ENCODE peak calls at places on chromosomes 4 and X, in six cellular contexts. One of them, this sample, is unnamed.

GRCh38 chr4:9997881-9998280 is 23.4 kb downstream of the SLC2A9 start:
- DNase-seq in Caco-2: no peak
- DNase-seq in AG04450: no peak
- DNase-seq in AG10803: peak
- DNase-seq in fibroblast of lung: peak
- DNase-seq in mesothelial cell of epicardium: no peak
- DNase-seq in this sample: no peak

GRCh38 chr4:98796986-98797385 is 131.9 kb downstream of the EIF4E start:
- DNase-seq in Caco-2: no peak
- DNase-seq in AG04450: no peak
- DNase-seq in AG10803: no peak
- DNase-seq in fibroblast of lung: no peak
- DNase-seq in mesothelial cell of epicardium: no peak
- DNase-seq in this sample: no peak

GRCh38 chr4:45946699-45947098 is 177.2 kb downstream of the GABRG1 start:
- DNase-seq in Caco-2: no peak
- DNase-seq in AG04450: no peak
- DNase-seq in AG10803: no peak
- DNase-seq in fibroblast of lung: no peak
- DNase-seq in mesothelial cell of epicardium: no peak
- DNase-seq in this sample: no peak

GRCh38 chr4:41406051-41406516 is 131.9 kb upstream of the LIMCH1 start:
- DNase-seq in Caco-2: peak
- DNase-seq in AG04450: no peak
- DNase-seq in AG10803: no peak
- DNase-seq in fibroblast of lung: no peak
- DNase-seq in mesothelial cell of epicardium: no peak
- DNase-seq in this sample: no peak

GRCh38 chrX:139429913-139430312 is 100.6 kb upstream of the F9 start:
- DNase-seq in Caco-2: peak
- DNase-seq in AG04450: no peak
- DNase-seq in AG10803: peak
- DNase-seq in fibroblast of lung: peak
- DNase-seq in mesothelial cell of epicardium: no peak
- DNase-seq in this sample: no peak

GRCh38 chr4:67659065-67659464 is 41.9 kb downstream of the UBA6 start:
- DNase-seq in Caco-2: no peak
- DNase-seq in AG04450: no peak
- DNase-seq in AG10803: no peak
- DNase-seq in fibroblast of lung: no peak
- DNase-seq in mesothelial cell of epicardium: no peak
- DNase-seq in this sample: no peak

GRCh38 chr4:18932940-18933339 is 911.4 kb upstream of the LCORL start:
- DNase-seq in Caco-2: no peak
- DNase-seq in AG04450: no peak
- DNase-seq in AG10803: no peak
- DNase-seq in fibroblast of lung: no peak
- DNase-seq in mesothelial cell of epicardium: no peak
- DNase-seq in this sample: no peak

GRCh38 chr4:35342833-35343232 is 901.5 kb downstream of the ARAP2 start:
- DNase-seq in Caco-2: no peak
- DNase-seq in AG04450: no peak
- DNase-seq in AG10803: no peak
- DNase-seq in fibroblast of lung: no peak
- DNase-seq in mesothelial cell of epicardium: no peak
- DNase-seq in this sample: no peak

GRCh38 chr4:19615086-19615689 is 636.5 kb upstream of the SLIT2 start:
- DNase-seq in Caco-2: no peak
- DNase-seq in AG04450: no peak
- DNase-seq in AG10803: no peak
- DNase-seq in fibroblast of lung: peak
- DNase-seq in mesothelial cell of epicardium: no peak
- DNase-seq in this sample: no peak

GRCh38 chr4:134219043-134219442 is 17.5 kb upstream of the PABPC4L start:
- DNase-seq in Caco-2: no peak
- DNase-seq in AG04450: no peak
- DNase-seq in AG10803: no peak
- DNase-seq in fibroblast of lung: no peak
- DNase-seq in mesothelial cell of epicardium: no peak
- DNase-seq in this sample: no peak

GRCh38 chr4:41209187-41209586 is 5.2 kb downstream of the APBB2 start:
- DNase-seq in Caco-2: no peak
- DNase-seq in AG04450: no peak
- DNase-seq in AG10803: peak
- DNase-seq in fibroblast of lung: peak
- DNase-seq in mesothelial cell of epicardium: no peak
- DNase-seq in this sample: no peak

GRCh38 chr4:7546809-7547367 is 112.2 kb upstream of the PSAPL1 start:
- DNase-seq in Caco-2: no peak
- DNase-seq in AG04450: peak
- DNase-seq in AG10803: peak
- DNase-seq in fibroblast of lung: peak
- DNase-seq in mesothelial cell of epicardium: no peak
- DNase-seq in this sample: no peak

GRCh38 chrX:13200398-13200797 is 119.5 kb downstream of the ATXN3L start:
- DNase-seq in Caco-2: no peak
- DNase-seq in AG04450: no peak
- DNase-seq in AG10803: no peak
- DNase-seq in fibroblast of lung: no peak
- DNase-seq in mesothelial cell of epicardium: no peak
- DNase-seq in this sample: no peak

GRCh38 chr4:40916880-40917279 is 167.1 kb downstream of the NSUN7 start:
- DNase-seq in Caco-2: peak
- DNase-seq in AG04450: no peak
- DNase-seq in AG10803: peak
- DNase-seq in fibroblast of lung: no peak
- DNase-seq in mesothelial cell of epicardium: no peak
- DNase-seq in this sample: no peak

GRCh38 chrX:2587146-2587545 is 86.4 kb upstream of the DHRSX start:
- DNase-seq in Caco-2: no peak
- DNase-seq in AG04450: no peak
- DNase-seq in AG10803: no peak
- DNase-seq in fibroblast of lung: no peak
- DNase-seq in mesothelial cell of epicardium: no peak
- DNase-seq in this sample: no peak

GRCh38 chrX:150897371-150898319 is 823 bp downstream of the CD99L2 start:
- DNase-seq in Caco-2: no peak
- DNase-seq in AG04450: no peak
- DNase-seq in AG10803: peak
- DNase-seq in fibroblast of lung: peak
- DNase-seq in mesothelial cell of epicardium: no peak
- DNase-seq in this sample: peak

GRCh38 chrX:27815209-27815608 is 7.4 kb downstream of the MAGEB10 start:
- DNase-seq in Caco-2: no peak
- DNase-seq in AG04450: peak
- DNase-seq in AG10803: no peak
- DNase-seq in fibroblast of lung: peak
- DNase-seq in mesothelial cell of epicardium: no peak
- DNase-seq in this sample: no peak

GRCh38 chrX:38215141-38215540 is 5.5 kb downstream of the SRPX start:
- DNase-seq in Caco-2: no peak
- DNase-seq in AG04450: no peak
- DNase-seq in AG10803: peak
- DNase-seq in fibroblast of lung: peak
- DNase-seq in mesothelial cell of epicardium: no peak
- DNase-seq in this sample: no peak

GRCh38 chrX:39843318-39843717 is 254.4 kb downstream of the BCOR start:
- DNase-seq in Caco-2: no peak
- DNase-seq in AG04450: no peak
- DNase-seq in AG10803: no peak
- DNase-seq in fibroblast of lung: no peak
- DNase-seq in mesothelial cell of epicardium: no peak
- DNase-seq in this sample: no peak

GRCh38 chr4:184406915-184407314 is 67.4 kb downstream of the IRF2 start:
- DNase-seq in Caco-2: no peak
- DNase-seq in AG04450: no peak
- DNase-seq in AG10803: no peak
- DNase-seq in fibroblast of lung: no peak
- DNase-seq in mesothelial cell of epicardium: no peak
- DNase-seq in this sample: no peak

GRCh38 chr4:13171292-13172057 is 312.7 kb downstream of the RAB28 start:
- DNase-seq in Caco-2: no peak
- DNase-seq in AG04450: no peak
- DNase-seq in AG10803: no peak
- DNase-seq in fibroblast of lung: no peak
- DNase-seq in mesothelial cell of epicardium: no peak
- DNase-seq in this sample: no peak

GRCh38 chrX:10939384-10939783 is 171.7 kb upstream of the HCCS start:
- DNase-seq in Caco-2: peak
- DNase-seq in AG04450: no peak
- DNase-seq in AG10803: no peak
- DNase-seq in fibroblast of lung: peak
- DNase-seq in mesothelial cell of epicardium: no peak
- DNase-seq in this sample: no peak

GRCh38 chrX:78357342-78358055 is 30.1 kb upstream of the CYSLTR1 start:
- DNase-seq in Caco-2: no peak
- DNase-seq in AG04450: no peak
- DNase-seq in AG10803: no peak
- DNase-seq in fibroblast of lung: no peak
- DNase-seq in mesothelial cell of epicardium: no peak
- DNase-seq in this sample: no peak
- TF ChIP-seq CTCF in Caco-2: no peak
- TF ChIP-seq CTCF in AG04450: no peak
- TF ChIP-seq CTCF in AG10803: no peak
- TF ChIP-seq CTCF in fibroblast of lung: no peak
- TF ChIP-seq CTCF in mesothelial cell of epicardium: no peak
- TF ChIP-seq CTCF in this sample: no peak

GRCh38 chr4:105666693-105667092 is 41.8 kb downstream of the INTS12 start:
- DNase-seq in Caco-2: peak
- DNase-seq in AG04450: no peak
- DNase-seq in AG10803: peak
- DNase-seq in fibroblast of lung: peak
- DNase-seq in mesothelial cell of epicardium: no peak
- DNase-seq in this sample: no peak
- TF ChIP-seq CTCF in Caco-2: peak
- TF ChIP-seq CTCF in AG04450: no peak
- TF ChIP-seq CTCF in AG10803: peak
- TF ChIP-seq CTCF in fibroblast of lung: peak
- TF ChIP-seq CTCF in mesothelial cell of epicardium: no peak
- TF ChIP-seq CTCF in this sample: peak

DNA sequence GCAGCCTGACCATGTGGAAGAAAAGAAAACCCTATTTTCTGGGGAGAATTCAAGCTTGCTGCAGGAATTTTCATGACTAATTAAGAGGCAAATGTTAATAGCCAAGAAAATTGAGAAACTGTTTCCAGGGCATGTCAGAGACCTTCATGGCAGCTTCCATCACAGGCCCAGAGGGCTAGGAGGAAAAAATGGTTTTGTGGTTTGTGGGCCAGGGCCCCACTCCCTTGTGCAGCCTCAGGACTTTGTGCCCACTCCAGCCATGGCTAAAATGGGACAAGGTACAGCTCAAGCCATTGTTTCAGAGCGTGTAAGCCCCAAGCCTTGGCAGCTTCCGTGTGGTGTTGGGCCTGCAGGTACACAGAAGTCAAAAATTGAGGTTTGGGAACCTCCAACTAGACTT is 282.9 kb downstream of the DCAF12L2 start:
- DNase-seq in Caco-2: no peak
- DNase-seq in AG04450: no peak
- DNase-seq in AG10803: no peak
- DNase-seq in fibroblast of lung: no peak
- DNase-seq in mesothelial cell of epicardium: no peak
- DNase-seq in this sample: no peak
- TF ChIP-seq CTCF in Caco-2: no peak
- TF ChIP-seq CTCF in AG04450: no peak
- TF ChIP-seq CTCF in AG10803: no peak
- TF ChIP-seq CTCF in fibroblast of lung: no peak
- TF ChIP-seq CTCF in mesothelial cell of epicardium: no peak
- TF ChIP-seq CTCF in this sample: no peak

GRCh38 chr4:75046641-75047040 is 113.7 kb downstream of the PARM1 start:
- DNase-seq in Caco-2: no peak
- DNase-seq in AG04450: no peak
- DNase-seq in AG10803: no peak
- DNase-seq in fibroblast of lung: no peak
- DNase-seq in mesothelial cell of epicardium: no peak
- DNase-seq in this sample: no peak
- TF ChIP-seq CTCF in Caco-2: no peak
- TF ChIP-seq CTCF in AG04450: no peak
- TF ChIP-seq CTCF in AG10803: no peak
- TF ChIP-seq CTCF in fibroblast of lung: no peak
- TF ChIP-seq CTCF in mesothelial cell of epicardium: no peak
- TF ChIP-seq CTCF in this sample: no peak